ENCODE peak calls at places on chromosomes 16 and 17, in four cellular contexts. One of them, this sample, is unnamed. For H3K4me1 and H3K36me3, the result is how much of the 10 kb centered on the place peaks cover.

GRCh38 chr17:27241346-27241946 is 52.5 kb upstream of the WSB1 start:
- DNase-seq in heart right ventricle: no peak
- DNase-seq in transverse colon: peak
- DNase-seq in upper lobe of right lung: no peak
- DNase-seq in this sample: peak

GRCh38 chr16:11583889-11584565 is 2.7 kb downstream of the LITAF start:
- DNase-seq in upper lobe of right lung: no peak
- DNase-seq in transverse colon: peak
- DNase-seq in heart right ventricle: no peak
- DNase-seq in this sample: no peak

GRCh38 chr16:87027056-87027616 is 290.1 kb downstream of the C16orf95 start:
- DNase-seq in transverse colon: no peak
- DNase-seq in upper lobe of right lung: no peak
- DNase-seq in heart right ventricle: no peak
- DNase-seq in this sample: no peak

GRCh38 chr16:81175325-81175891 is 63.1 kb upstream of the BCO1 start:
- DNase-seq in heart right ventricle: no peak
- DNase-seq in transverse colon: no peak
- DNase-seq in upper lobe of right lung: no peak
- DNase-seq in this sample: peak

GRCh38 chr17:43562679-43563146 is 16.6 kb upstream of the ETV4 start:
- DNase-seq in upper lobe of right lung: no peak
- DNase-seq in heart right ventricle: no peak
- DNase-seq in transverse colon: no peak
- DNase-seq in this sample: peak

GRCh38 chr17:65131946-65132345 is 5.2 kb upstream of the RGS9 start:
- DNase-seq in upper lobe of right lung: no peak
- DNase-seq in heart right ventricle: no peak
- DNase-seq in transverse colon: no peak
- DNase-seq in this sample: peak

GRCh38 chr16:70646260-70647241 is at the start of gene IL34:
- DNase-seq in heart right ventricle: no peak
- DNase-seq in transverse colon: no peak
- DNase-seq in upper lobe of right lung: no peak
- DNase-seq in this sample: no peak

GRCh38 chr16:48687421-48688038 is 77.5 kb upstream of the N4BP1 start:
- DNase-seq in heart right ventricle: peak
- DNase-seq in upper lobe of right lung: no peak
- DNase-seq in transverse colon: peak
- DNase-seq in this sample: peak

GRCh38 chr17:35891273-35891672 is 11.1 kb upstream of the CCL5 start:
- DNase-seq in heart right ventricle: no peak
- DNase-seq in upper lobe of right lung: no peak
- DNase-seq in transverse colon: no peak
- DNase-seq in this sample: no peak

DNA sequence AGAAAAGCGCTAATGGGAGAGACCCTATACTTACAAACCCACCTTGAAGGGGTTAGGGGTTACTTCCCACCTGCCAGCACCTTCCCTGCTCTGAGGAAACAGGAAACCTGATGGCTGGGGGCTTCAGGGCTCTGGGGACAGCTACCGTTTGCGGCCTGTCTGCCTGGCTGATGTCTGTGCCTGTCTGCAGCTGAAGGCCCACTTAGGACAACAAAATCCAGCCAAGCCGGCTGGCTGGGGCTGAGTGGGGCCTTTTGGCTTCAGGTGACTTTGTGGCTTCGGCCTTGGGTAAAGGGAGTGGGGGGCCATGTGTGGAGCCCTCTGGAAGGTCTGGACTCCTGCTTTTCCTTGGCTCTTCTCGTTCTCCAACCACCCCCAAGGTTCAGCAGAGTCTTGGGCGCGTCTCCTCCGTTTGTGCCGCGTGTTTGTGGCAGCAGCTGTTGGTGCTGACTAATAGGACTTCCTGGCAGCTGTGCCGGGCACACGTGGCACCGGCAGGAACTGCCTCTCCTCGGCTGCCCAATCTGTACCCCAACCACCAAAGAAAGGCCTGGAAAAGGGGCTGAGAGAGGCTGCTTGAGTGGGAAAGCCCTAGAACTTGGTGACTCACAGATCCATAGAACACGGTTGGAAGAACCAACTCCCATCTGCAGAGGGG is 186.7 kb downstream of the MSI2 start:
- DNase-seq in upper lobe of right lung: no peak
- DNase-seq in transverse colon: peak
- DNase-seq in heart right ventricle: no peak
- DNase-seq in this sample: no peak
- H3K4me1 ChIP-seq in upper lobe of right lung: under half
- H3K4me1 ChIP-seq in transverse colon: under half
- H3K4me1 ChIP-seq in heart right ventricle: half or more
- H3K4me1 ChIP-seq in this sample: under half

DNA sequence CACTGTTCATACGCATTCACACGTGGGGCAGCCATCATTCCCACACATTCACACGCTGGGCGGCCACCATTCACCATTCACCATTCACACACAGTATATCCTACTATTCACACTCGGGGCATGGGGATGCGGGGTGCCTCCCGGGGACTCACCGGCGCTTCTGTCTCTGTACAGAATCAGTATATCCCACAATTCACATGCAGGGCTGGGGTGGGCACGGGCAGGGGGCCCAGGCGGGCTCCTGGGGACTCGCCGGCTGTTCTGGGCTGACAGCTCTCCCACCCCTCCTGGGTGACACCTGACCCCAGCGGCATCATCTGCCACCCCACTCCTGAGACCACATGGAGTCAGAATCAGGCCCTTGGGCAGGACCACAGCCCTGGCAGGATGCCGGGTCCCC is 9.6 kb downstream of the NME3 start:
- DNase-seq in transverse colon: no peak
- DNase-seq in heart right ventricle: no peak
- DNase-seq in upper lobe of right lung: no peak
- DNase-seq in this sample: no peak
- H3K36me3 ChIP-seq in transverse colon: under half
- H3K36me3 ChIP-seq in heart right ventricle: under half
- H3K36me3 ChIP-seq in upper lobe of right lung: half or more
- H3K36me3 ChIP-seq in this sample: under half

DNA sequence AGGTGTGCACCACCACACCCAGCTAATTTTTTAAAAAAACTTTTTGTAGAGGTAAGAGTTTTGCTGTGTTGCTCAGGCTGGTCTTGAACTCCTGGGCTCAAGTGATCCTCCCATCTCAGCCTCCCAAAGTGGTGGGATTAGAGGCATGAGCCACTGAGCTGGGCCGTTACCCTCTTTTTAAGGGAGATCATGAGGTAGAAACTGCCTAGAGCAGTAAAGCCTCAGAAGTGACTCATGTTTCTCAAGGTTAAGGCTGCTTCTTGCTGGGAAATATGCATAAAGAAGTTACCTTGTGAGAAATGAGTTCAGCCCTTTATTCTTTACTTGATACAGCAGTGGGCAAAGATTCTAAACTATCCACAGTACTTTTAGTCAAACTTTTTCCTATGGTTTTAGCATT is 38.2 kb downstream of the GRB2 start:
- DNase-seq in upper lobe of right lung: no peak
- DNase-seq in heart right ventricle: no peak
- DNase-seq in transverse colon: no peak
- DNase-seq in this sample: no peak
- H3K4me1 ChIP-seq in upper lobe of right lung: half or more
- H3K4me1 ChIP-seq in heart right ventricle: half or more
- H3K4me1 ChIP-seq in transverse colon: under half
- H3K4me1 ChIP-seq in this sample: under half

GRCh38 chr16:23131036-23131435 is 18.2 kb downstream of the USP31 start:
- DNase-seq in transverse colon: no peak
- DNase-seq in heart right ventricle: no peak
- DNase-seq in upper lobe of right lung: no peak
- DNase-seq in this sample: no peak
- H3K36me3 ChIP-seq in transverse colon: under half
- H3K36me3 ChIP-seq in heart right ventricle: under half
- H3K36me3 ChIP-seq in upper lobe of right lung: under half
- H3K36me3 ChIP-seq in this sample: under half

GRCh38 chr17:82030470-82031302 is 792 bp upstream of the RAC3 start:
- DNase-seq in transverse colon: peak
- DNase-seq in upper lobe of right lung: peak
- DNase-seq in heart right ventricle: peak
- DNase-seq in this sample: peak
- H3K4me1 ChIP-seq in transverse colon: under half
- H3K4me1 ChIP-seq in upper lobe of right lung: under half
- H3K4me1 ChIP-seq in heart right ventricle: under half
- H3K4me1 ChIP-seq in this sample: under half